ENCODE peak calls at places on chromosomes 12 and 14, in seven cellular contexts. One of them, this sample, is unnamed.

GRCh38 chr12:57744777-57745484 is at the start of gene TSPAN31:
- DNase-seq in HCT116: peak
- DNase-seq in SK-N-SH: peak
- DNase-seq in Panc1: peak
- DNase-seq in GM12878: peak
- DNase-seq in HepG2: peak
- DNase-seq in K562: peak
- DNase-seq in this sample: peak

GRCh38 chr12:45509187-45509586 is 220.3 kb upstream of the ARID2 start:
- DNase-seq in HCT116: no peak
- DNase-seq in SK-N-SH: no peak
- DNase-seq in GM12878: peak
- DNase-seq in Panc1: no peak
- DNase-seq in HepG2: no peak
- DNase-seq in K562: no peak
- DNase-seq in this sample: no peak

GRCh38 chr12:116435984-116436383 is 123.2 kb upstream of the MAP1LC3B2 start:
- DNase-seq in Panc1: no peak
- DNase-seq in HepG2: no peak
- DNase-seq in K562: no peak
- DNase-seq in GM12878: no peak
- DNase-seq in SK-N-SH: no peak
- DNase-seq in HCT116: no peak
- DNase-seq in this sample: no peak

GRCh38 chr14:34496007-34496678 is 34.1 kb upstream of the SPTSSA start:
- DNase-seq in GM12878: no peak
- DNase-seq in HCT116: no peak
- DNase-seq in SK-N-SH: no peak
- DNase-seq in Panc1: no peak
- DNase-seq in K562: no peak
- DNase-seq in HepG2: no peak
- DNase-seq in this sample: no peak

GRCh38 chr14:20791199-20791996 is 10.3 kb downstream of the RNASE6 start:
- DNase-seq in GM12878: no peak
- DNase-seq in HCT116: no peak
- DNase-seq in SK-N-SH: no peak
- DNase-seq in K562: no peak
- DNase-seq in HepG2: no peak
- DNase-seq in Panc1: no peak
- DNase-seq in this sample: no peak

GRCh38 chr12:51661836-51662235 is 70.8 kb downstream of the SCN8A start:
- DNase-seq in SK-N-SH: no peak
- DNase-seq in HCT116: no peak
- DNase-seq in Panc1: no peak
- DNase-seq in K562: no peak
- DNase-seq in HepG2: peak
- DNase-seq in GM12878: no peak
- DNase-seq in this sample: no peak

GRCh38 chr14:22977684-22978486 is 4.5 kb downstream of the AJUBA start:
- DNase-seq in HCT116: no peak
- DNase-seq in Panc1: no peak
- DNase-seq in HepG2: peak
- DNase-seq in SK-N-SH: peak
- DNase-seq in GM12878: no peak
- DNase-seq in K562: no peak
- DNase-seq in this sample: peak

GRCh38 chr12:3304436-3305135 is 186.4 kb upstream of the PRMT8 start:
- DNase-seq in HCT116: peak
- DNase-seq in GM12878: no peak
- DNase-seq in K562: no peak
- DNase-seq in Panc1: no peak
- DNase-seq in SK-N-SH: no peak
- DNase-seq in HepG2: peak
- DNase-seq in this sample: no peak

GRCh38 chr14:75200451-75200850 is 24.0 kb upstream of the TMED10 start:
- DNase-seq in HCT116: peak
- DNase-seq in GM12878: no peak
- DNase-seq in HepG2: no peak
- DNase-seq in Panc1: no peak
- DNase-seq in SK-N-SH: no peak
- DNase-seq in K562: no peak
- DNase-seq in this sample: no peak

GRCh38 chr12:107329569-107330324 is 236.4 kb upstream of the CRY1 start:
- DNase-seq in GM12878: no peak
- DNase-seq in K562: no peak
- DNase-seq in HCT116: no peak
- DNase-seq in SK-N-SH: no peak
- DNase-seq in HepG2: no peak
- DNase-seq in Panc1: no peak
- DNase-seq in this sample: no peak

GRCh38 chr12:85617307-85618091 is 218.7 kb downstream of the RASSF9 start:
- DNase-seq in HCT116: no peak
- DNase-seq in K562: no peak
- DNase-seq in HepG2: peak
- DNase-seq in GM12878: no peak
- DNase-seq in SK-N-SH: no peak
- DNase-seq in Panc1: no peak
- DNase-seq in this sample: no peak

GRCh38 chr14:91059576-91060471 is 617 bp downstream of the RPS6KA5 start:
- DNase-seq in HepG2: peak
- DNase-seq in SK-N-SH: peak
- DNase-seq in HCT116: no peak
- DNase-seq in GM12878: no peak
- DNase-seq in K562: peak
- DNase-seq in Panc1: no peak
- DNase-seq in this sample: peak

GRCh38 chr12:131387281-131388163 is 323.4 kb upstream of the SFSWAP start:
- DNase-seq in SK-N-SH: no peak
- DNase-seq in K562: no peak
- DNase-seq in GM12878: no peak
- DNase-seq in HepG2: no peak
- DNase-seq in Panc1: no peak
- DNase-seq in HCT116: no peak
- DNase-seq in this sample: no peak

GRCh38 chr12:69509308-69509736 is 39.1 kb downstream of the FRS2 start:
- DNase-seq in HCT116: no peak
- DNase-seq in K562: peak
- DNase-seq in SK-N-SH: peak
- DNase-seq in HepG2: no peak
- DNase-seq in Panc1: no peak
- DNase-seq in GM12878: no peak
- DNase-seq in this sample: no peak

GRCh38 chr12:42003031-42003430 is 141.6 kb downstream of the GXYLT1 start:
- DNase-seq in HCT116: no peak
- DNase-seq in Panc1: no peak
- DNase-seq in HepG2: no peak
- DNase-seq in GM12878: no peak
- DNase-seq in SK-N-SH: no peak
- DNase-seq in K562: no peak
- DNase-seq in this sample: no peak

GRCh38 chr14:77376380-77376770 is 519 bp downstream of the TMED8 start:
- DNase-seq in HepG2: no peak
- DNase-seq in K562: peak
- DNase-seq in GM12878: no peak
- DNase-seq in HCT116: no peak
- DNase-seq in Panc1: no peak
- DNase-seq in SK-N-SH: peak
- DNase-seq in this sample: peak

GRCh38 chr12:76777765-76778216 is 13.9 kb downstream of the ZDHHC17 start:
- DNase-seq in K562: peak
- DNase-seq in HCT116: no peak
- DNase-seq in GM12878: peak
- DNase-seq in Panc1: no peak
- DNase-seq in HepG2: no peak
- DNase-seq in SK-N-SH: no peak
- DNase-seq in this sample: no peak

GRCh38 chr14:94562941-94563883 is 2.0 kb downstream of the SERPINA4 start:
- DNase-seq in K562: no peak
- DNase-seq in Panc1: no peak
- DNase-seq in SK-N-SH: no peak
- DNase-seq in GM12878: no peak
- DNase-seq in HepG2: no peak
- DNase-seq in HCT116: no peak
- DNase-seq in this sample: no peak

DNA sequence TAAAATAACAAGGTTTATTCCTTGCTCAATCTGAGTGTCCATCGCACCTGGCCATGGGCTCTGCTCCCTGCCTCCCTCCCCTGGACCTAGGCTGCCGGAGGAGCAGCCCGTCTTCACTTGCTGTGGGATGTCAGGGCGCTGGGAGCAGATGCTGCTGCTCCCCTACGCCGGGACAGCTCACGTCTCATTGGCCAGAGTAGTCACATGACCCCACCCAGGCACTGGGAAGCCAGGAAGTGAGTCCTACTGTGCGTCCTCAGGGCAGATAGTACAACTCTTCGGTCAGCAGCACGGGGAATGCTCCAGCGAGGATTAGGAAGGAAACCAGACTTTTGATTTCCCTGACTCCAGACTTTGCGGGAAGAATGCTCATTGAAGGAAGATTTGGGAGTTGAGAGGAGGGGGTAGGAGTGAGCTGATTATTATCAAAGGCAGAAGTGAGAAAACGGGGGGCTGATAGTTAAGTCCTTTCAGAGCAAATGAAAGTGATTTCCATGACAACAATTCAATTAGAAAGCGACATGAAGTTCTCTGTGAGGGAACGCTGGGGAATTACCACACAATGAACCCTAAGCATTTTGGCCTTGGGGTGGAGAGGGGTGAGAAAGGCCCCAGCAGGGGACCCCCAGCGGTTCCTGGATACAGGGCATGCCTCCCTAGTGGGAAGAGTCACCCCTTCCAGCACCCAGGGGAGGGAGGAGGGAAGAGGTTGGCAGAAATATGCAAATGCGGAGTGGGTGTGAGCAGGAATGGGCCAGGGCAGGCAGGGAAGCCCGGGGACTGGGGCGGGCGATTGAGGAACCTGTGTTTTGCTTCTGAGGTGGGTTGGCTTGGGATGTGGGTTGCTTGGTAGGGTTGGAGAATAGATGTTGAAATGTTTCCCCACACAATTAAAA is 215.5 kb downstream of the AACS start:
- DNase-seq in K562: peak
- DNase-seq in HepG2: no peak
- DNase-seq in Panc1: no peak
- DNase-seq in SK-N-SH: no peak
- DNase-seq in GM12878: no peak
- DNase-seq in HCT116: no peak
- DNase-seq in this sample: peak
- TF ChIP-seq SIN3A in K562: no peak
- TF ChIP-seq SIN3A in HepG2: no peak
- TF ChIP-seq SIN3A in Panc1: no peak
- TF ChIP-seq SIN3A in SK-N-SH: no peak
- TF ChIP-seq SIN3A in GM12878: no peak
- TF ChIP-seq SIN3A in HCT116: no peak
- TF ChIP-seq SIN3A in this sample: peak

GRCh38 chr12:122355702-122356101 is 66.8 kb downstream of the CLIP1 start:
- DNase-seq in HepG2: no peak
- DNase-seq in SK-N-SH: peak
- DNase-seq in K562: no peak
- DNase-seq in GM12878: no peak
- DNase-seq in Panc1: no peak
- DNase-seq in HCT116: no peak
- DNase-seq in this sample: no peak
- TF ChIP-seq POLR2AphosphoS5 in HepG2: no peak
- TF ChIP-seq POLR2AphosphoS5 in SK-N-SH: no peak
- TF ChIP-seq POLR2AphosphoS5 in K562: no peak
- TF ChIP-seq POLR2AphosphoS5 in GM12878: no peak
- TF ChIP-seq POLR2AphosphoS5 in Panc1: no peak
- TF ChIP-seq POLR2AphosphoS5 in HCT116: no peak
- TF ChIP-seq POLR2AphosphoS5 in this sample: no peak

DNA sequence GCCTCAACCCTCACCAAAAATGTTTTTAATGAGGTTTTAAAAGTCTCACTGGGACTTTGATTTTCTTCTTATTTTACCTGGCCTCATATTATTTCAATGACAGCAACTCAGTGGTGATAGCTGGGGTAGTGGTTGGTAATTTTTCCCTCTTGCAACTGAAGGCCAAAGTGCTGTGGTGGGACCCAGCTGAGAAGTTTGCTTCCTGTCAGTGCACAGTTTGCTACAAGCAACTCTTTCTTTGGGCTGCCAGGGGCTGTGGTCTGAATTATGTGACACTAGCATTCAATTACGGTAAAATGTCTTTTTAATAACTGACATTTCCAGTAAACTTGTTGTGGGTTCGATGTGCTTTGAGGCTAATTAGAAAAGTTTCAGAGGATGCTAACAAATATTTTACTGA is 65.3 kb downstream of the IFNG start:
- DNase-seq in HepG2: no peak
- DNase-seq in HCT116: no peak
- DNase-seq in GM12878: no peak
- DNase-seq in K562: no peak
- DNase-seq in Panc1: no peak
- DNase-seq in SK-N-SH: no peak
- DNase-seq in this sample: no peak
- TF ChIP-seq SIN3A in HepG2: no peak
- TF ChIP-seq SIN3A in HCT116: no peak
- TF ChIP-seq SIN3A in GM12878: no peak
- TF ChIP-seq SIN3A in K562: no peak
- TF ChIP-seq SIN3A in Panc1: no peak
- TF ChIP-seq SIN3A in SK-N-SH: no peak
- TF ChIP-seq SIN3A in this sample: no peak

GRCh38 chr14:38202444-38203191 is 5.1 kb upstream of the SSTR1 start:
- DNase-seq in K562: no peak
- DNase-seq in SK-N-SH: no peak
- DNase-seq in Panc1: no peak
- DNase-seq in HCT116: no peak
- DNase-seq in GM12878: no peak
- DNase-seq in HepG2: no peak
- DNase-seq in this sample: peak

GRCh38 chr14:38205414-38205813 is 2.3 kb upstream of the SSTR1 start:
- DNase-seq in HCT116: no peak
- DNase-seq in HepG2: no peak
- DNase-seq in SK-N-SH: no peak
- DNase-seq in GM12878: no peak
- DNase-seq in Panc1: no peak
- DNase-seq in K562: no peak
- DNase-seq in this sample: no peak

GRCh38 chr14:38205949-38206665 is 1.6 kb upstream of the SSTR1 start:
- DNase-seq in Panc1: no peak
- DNase-seq in K562: no peak
- DNase-seq in HCT116: no peak
- DNase-seq in GM12878: no peak
- DNase-seq in SK-N-SH: no peak
- DNase-seq in HepG2: no peak
- DNase-seq in this sample: no peak

GRCh38 chr14:38204717-38205115 is 3.0 kb upstream of the SSTR1 start:
- DNase-seq in HepG2: no peak
- DNase-seq in K562: no peak
- DNase-seq in HCT116: no peak
- DNase-seq in Panc1: no peak
- DNase-seq in GM12878: no peak
- DNase-seq in SK-N-SH: no peak
- DNase-seq in this sample: no peak

GRCh38 chr14:38203929-38204716 is 3.6 kb upstream of the SSTR1 start:
- DNase-seq in HepG2: no peak
- DNase-seq in K562: no peak
- DNase-seq in SK-N-SH: no peak
- DNase-seq in HCT116: no peak
- DNase-seq in Panc1: no peak
- DNase-seq in GM12878: no peak
- DNase-seq in this sample: no peak
- TF ChIP-seq POLR2AphosphoS5 in HepG2: no peak
- TF ChIP-seq POLR2AphosphoS5 in K562: no peak
- TF ChIP-seq POLR2AphosphoS5 in SK-N-SH: no peak
- TF ChIP-seq POLR2AphosphoS5 in HCT116: no peak
- TF ChIP-seq POLR2AphosphoS5 in Panc1: no peak
- TF ChIP-seq POLR2AphosphoS5 in GM12878: no peak
- TF ChIP-seq POLR2AphosphoS5 in this sample: peak

This sample was measured in H1.